ENCODE peak calls at places on chromosome 15, in six cellular contexts. One of them, this sample, is unnamed.

GRCh38 chr15:56837281-56837680 is 81.2 kb upstream of the TCF12 start:
- DNase-seq in mesenchymal stem cell: peak; percentile 24
- DNase-seq in IMR-90: peak; percentile 65
- DNase-seq in H9: no peak
- DNase-seq in H1: no peak
- DNase-seq in trophoblast cell: peak; percentile 14
- DNase-seq in this sample: no peak

GRCh38 chr15:25846377-25846776 is 16.8 kb downstream of the ATP10A start:
- DNase-seq in H9: no peak
- DNase-seq in H1: no peak
- DNase-seq in mesenchymal stem cell: no peak
- DNase-seq in trophoblast cell: no peak
- DNase-seq in IMR-90: no peak
- DNase-seq in this sample: no peak

GRCh38 chr15:58876306-58876705 is 57.2 kb downstream of the SLTM start:
- DNase-seq in H9: no peak
- DNase-seq in IMR-90: no peak
- DNase-seq in H1: no peak
- DNase-seq in trophoblast cell: peak; percentile 55
- DNase-seq in mesenchymal stem cell: no peak
- DNase-seq in this sample: no peak

GRCh38 chr15:83815506-83815905 is 161.6 kb downstream of the ADAMTSL3 start:
- DNase-seq in mesenchymal stem cell: no peak
- DNase-seq in IMR-90: no peak
- DNase-seq in H1: no peak
- DNase-seq in H9: no peak
- DNase-seq in trophoblast cell: no peak
- DNase-seq in this sample: peak; percentile 5

GRCh38 chr15:69758810-69759410 is 306.3 kb downstream of the RPLP1 start:
- DNase-seq in H1: no peak
- DNase-seq in H9: no peak
- DNase-seq in mesenchymal stem cell: peak; percentile 79
- DNase-seq in IMR-90: peak; percentile 62
- DNase-seq in trophoblast cell: no peak
- DNase-seq in this sample: no peak

GRCh38 chr15:65041787-65042186 is 3.4 kb upstream of the SLC51B start:
- DNase-seq in H9: no peak
- DNase-seq in H1: no peak
- DNase-seq in trophoblast cell: no peak
- DNase-seq in mesenchymal stem cell: no peak
- DNase-seq in IMR-90: no peak
- DNase-seq in this sample: no peak

GRCh38 chr15:97037080-97037479 is 706.6 kb downstream of the NR2F2 start:
- DNase-seq in mesenchymal stem cell: peak; percentile 22
- DNase-seq in trophoblast cell: no peak
- DNase-seq in H9: no peak
- DNase-seq in H1: no peak
- DNase-seq in IMR-90: no peak
- DNase-seq in this sample: no peak

GRCh38 chr15:40333922-40334492 is 6.7 kb downstream of the CCDC9B start:
- DNase-seq in H1: no peak
- DNase-seq in IMR-90: peak; percentile 86
- DNase-seq in mesenchymal stem cell: peak; percentile 96
- DNase-seq in H9: no peak
- DNase-seq in trophoblast cell: peak; percentile 24
- DNase-seq in this sample: no peak

GRCh38 chr15:68627476-68627875 is 48.7 kb downstream of the CORO2B start:
- DNase-seq in mesenchymal stem cell: no peak
- DNase-seq in H1: no peak
- DNase-seq in IMR-90: peak; percentile 60
- DNase-seq in H9: no peak
- DNase-seq in trophoblast cell: no peak
- DNase-seq in this sample: no peak

GRCh38 chr15:59168536-59168935 is 38.1 kb upstream of the LDHAL6B start:
- DNase-seq in H9: no peak
- DNase-seq in trophoblast cell: no peak
- DNase-seq in IMR-90: peak; percentile 63
- DNase-seq in H1: no peak
- DNase-seq in mesenchymal stem cell: peak; percentile 79
- DNase-seq in this sample: no peak

GRCh38 chr15:47711654-47712053 is 5.7 kb upstream of the SEMA6D start:
- DNase-seq in trophoblast cell: peak; percentile 63
- DNase-seq in IMR-90: no peak
- DNase-seq in mesenchymal stem cell: peak; percentile 26
- DNase-seq in H1: no peak
- DNase-seq in H9: no peak
- DNase-seq in this sample: no peak

GRCh38 chr15:89781055-89781454 is 4.9 kb downstream of the MESP2 start:
- DNase-seq in H1: no peak
- DNase-seq in H9: no peak
- DNase-seq in mesenchymal stem cell: no peak
- DNase-seq in IMR-90: no peak
- DNase-seq in trophoblast cell: peak; percentile 36
- DNase-seq in this sample: no peak

GRCh38 chr15:53665930-53666329 is 93.5 kb downstream of the WDR72 start:
- DNase-seq in trophoblast cell: no peak
- DNase-seq in H1: no peak
- DNase-seq in mesenchymal stem cell: no peak
- DNase-seq in H9: no peak
- DNase-seq in IMR-90: no peak
- DNase-seq in this sample: no peak

GRCh38 chr15:99983171-99983891 is 250.1 kb upstream of the LYSMD4 start:
- DNase-seq in H9: peak; percentile 62
- DNase-seq in H1: peak; percentile 62
- DNase-seq in IMR-90: no peak
- DNase-seq in mesenchymal stem cell: peak; percentile 40
- DNase-seq in trophoblast cell: no peak
- DNase-seq in this sample: no peak

GRCh38 chr15:58299311-58299850 is 132.4 kb upstream of the LIPC start:
- DNase-seq in IMR-90: peak; percentile 33
- DNase-seq in H9: no peak
- DNase-seq in H1: no peak
- DNase-seq in mesenchymal stem cell: peak; percentile 13
- DNase-seq in trophoblast cell: peak; percentile 63
- DNase-seq in this sample: no peak

GRCh38 chr15:39465843-39466242 is 115.0 kb upstream of the THBS1 start:
- DNase-seq in IMR-90: no peak
- DNase-seq in H1: no peak
- DNase-seq in H9: no peak
- DNase-seq in trophoblast cell: no peak
- DNase-seq in mesenchymal stem cell: no peak
- DNase-seq in this sample: no peak

GRCh38 chr15:88658070-88658965 is 19.5 kb downstream of the ISG20 start:
- DNase-seq in IMR-90: no peak
- DNase-seq in H1: no peak
- DNase-seq in mesenchymal stem cell: no peak
- DNase-seq in trophoblast cell: no peak
- DNase-seq in H9: no peak
- DNase-seq in this sample: no peak

GRCh38 chr15:89054873-89055272 is 33.4 kb upstream of the ABHD2 start:
- DNase-seq in H9: no peak
- DNase-seq in IMR-90: no peak
- DNase-seq in mesenchymal stem cell: no peak
- DNase-seq in trophoblast cell: no peak
- DNase-seq in H1: no peak
- DNase-seq in this sample: no peak

GRCh38 chr15:96038650-96039049 is 291.9 kb upstream of the NR2F2 start:
- DNase-seq in H1: no peak
- DNase-seq in IMR-90: peak; percentile 20
- DNase-seq in H9: no peak
- DNase-seq in mesenchymal stem cell: peak; percentile 37
- DNase-seq in trophoblast cell: no peak
- DNase-seq in this sample: no peak

GRCh38 chr15:75042730-75043508 is 19.5 kb downstream of the PPCDC start:
- DNase-seq in IMR-90: peak; percentile 64
- DNase-seq in mesenchymal stem cell: peak; percentile 85
- DNase-seq in H9: peak; percentile 73
- DNase-seq in trophoblast cell: peak; percentile 91
- DNase-seq in H1: peak; percentile 73
- DNase-seq in this sample: no peak

GRCh38 chr15:45855210-45855906 is 220.5 kb downstream of the SQOR start:
- DNase-seq in IMR-90: no peak
- DNase-seq in trophoblast cell: no peak
- DNase-seq in H9: no peak
- DNase-seq in H1: no peak
- DNase-seq in mesenchymal stem cell: no peak
- DNase-seq in this sample: no peak

GRCh38 chr15:57263520-57263919 is 112.8 kb upstream of the CGNL1 start:
- DNase-seq in H1: no peak
- DNase-seq in mesenchymal stem cell: no peak
- DNase-seq in trophoblast cell: peak; percentile 8
- DNase-seq in H9: no peak
- DNase-seq in IMR-90: no peak
- DNase-seq in this sample: no peak

DNA sequence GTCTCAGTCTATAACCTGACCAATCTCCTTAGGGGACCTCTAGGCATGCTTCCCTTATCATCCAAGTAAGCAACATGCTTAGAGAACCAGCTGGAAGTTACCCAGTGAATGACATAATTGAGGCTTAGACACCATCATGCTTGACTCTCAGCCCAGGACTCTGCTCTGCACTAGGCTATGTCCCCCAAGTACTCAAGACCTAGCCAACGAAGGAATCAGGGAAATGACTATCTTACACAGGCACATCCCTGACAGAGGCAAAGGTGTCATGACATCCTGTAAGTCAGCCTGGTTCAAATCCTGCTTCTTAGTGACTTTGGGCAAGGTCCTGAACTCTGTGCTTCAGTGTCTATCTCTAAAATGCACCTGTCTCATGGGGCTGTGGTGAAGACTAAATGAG is 24.6 kb upstream of the CELF6 start:
- DNase-seq in H1: no peak
- DNase-seq in H9: no peak
- DNase-seq in mesenchymal stem cell: no peak
- DNase-seq in IMR-90: no peak
- DNase-seq in trophoblast cell: no peak
- DNase-seq in this sample: no peak
- H4K91ac ChIP-seq in H1: no peak overlapping the region
- H4K91ac ChIP-seq in H9: no peak overlapping the region
- H4K91ac ChIP-seq in mesenchymal stem cell: no peak overlapping the region
- H4K91ac ChIP-seq in IMR-90: no peak overlapping the region
- H4K91ac ChIP-seq in trophoblast cell: no peak overlapping the region
- H4K91ac ChIP-seq in this sample: no peak overlapping the region

DNA sequence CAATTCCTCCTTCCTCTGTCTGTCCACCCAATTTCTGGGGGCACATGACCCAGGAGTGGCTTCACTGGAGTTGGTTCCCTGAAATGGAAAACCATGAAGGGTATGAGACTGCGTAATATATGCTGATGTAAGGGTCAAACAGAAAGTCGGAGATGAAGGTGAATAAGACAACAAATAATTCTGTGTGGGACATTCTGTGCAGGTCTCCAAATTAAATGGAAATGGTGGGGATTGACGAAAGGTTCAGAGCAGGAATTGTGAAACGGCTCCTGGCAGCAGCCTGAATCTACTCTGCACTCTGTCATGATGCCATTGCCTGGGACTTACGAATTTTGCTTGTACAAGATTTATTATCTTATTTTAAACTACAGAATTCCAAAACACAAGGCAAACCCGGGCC is 174.8 kb upstream of the RORA start:
- DNase-seq in H9: no peak
- DNase-seq in mesenchymal stem cell: no peak
- DNase-seq in IMR-90: no peak
- DNase-seq in trophoblast cell: no peak
- DNase-seq in H1: no peak
- DNase-seq in this sample: no peak
- H3K14ac ChIP-seq in H9: no peak overlapping the region
- H3K14ac ChIP-seq in mesenchymal stem cell: no peak overlapping the region
- H3K14ac ChIP-seq in IMR-90: no peak overlapping the region
- H3K14ac ChIP-seq in trophoblast cell: no peak overlapping the region
- H3K14ac ChIP-seq in H1: no peak overlapping the region
- H3K14ac ChIP-seq in this sample: no peak overlapping the region

DNA sequence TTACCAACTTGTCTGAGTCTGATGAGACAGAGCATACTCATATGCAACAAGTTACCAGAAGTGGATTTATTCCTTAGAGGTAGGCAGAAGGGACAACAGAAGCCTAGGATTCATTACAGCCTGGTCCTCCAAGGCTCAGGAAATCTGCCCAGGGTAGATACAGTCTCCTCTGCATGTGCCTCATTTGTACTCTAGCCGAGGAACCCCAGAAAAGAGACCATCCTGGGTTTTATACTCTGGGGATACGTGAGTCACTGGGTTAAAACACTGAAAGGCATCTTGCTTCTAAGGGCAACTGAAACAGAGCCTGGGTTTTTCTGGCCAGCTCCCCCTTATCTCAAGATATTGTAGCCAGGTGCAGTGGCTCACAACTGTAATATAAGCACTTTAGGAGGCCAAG is 45.6 kb downstream of the TLNRD1 start:
- DNase-seq in H1: peak; percentile 8
- DNase-seq in IMR-90: no peak
- DNase-seq in mesenchymal stem cell: no peak
- DNase-seq in H9: no peak
- DNase-seq in trophoblast cell: no peak
- DNase-seq in this sample: no peak
- H4K91ac ChIP-seq in H1: no peak overlapping the region
- H4K91ac ChIP-seq in IMR-90: no peak overlapping the region
- H4K91ac ChIP-seq in mesenchymal stem cell: no peak overlapping the region
- H4K91ac ChIP-seq in H9: no peak overlapping the region
- H4K91ac ChIP-seq in trophoblast cell: no peak overlapping the region
- H4K91ac ChIP-seq in this sample: no peak overlapping the region

DNA sequence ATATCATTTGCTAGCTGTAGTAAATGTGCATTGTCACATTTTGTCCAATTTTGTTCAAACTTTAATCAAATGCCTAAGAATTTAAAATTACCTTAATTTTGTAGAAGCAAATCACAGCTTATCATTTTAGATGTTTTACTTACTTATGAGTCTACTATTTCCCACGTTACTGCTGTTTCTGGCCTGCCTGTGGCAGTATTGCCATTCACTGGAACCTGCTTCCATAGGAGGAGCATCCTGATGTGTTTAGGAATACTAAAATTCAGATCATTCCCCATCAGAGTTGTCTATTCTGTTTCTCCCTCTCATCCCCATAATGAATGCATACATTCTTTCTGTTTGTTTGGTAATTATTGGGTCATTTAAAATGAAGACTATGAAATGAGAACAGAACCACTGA is 119.5 kb upstream of the SNRPN start:
- DNase-seq in mesenchymal stem cell: no peak
- DNase-seq in IMR-90: no peak
- DNase-seq in trophoblast cell: no peak
- DNase-seq in H9: no peak
- DNase-seq in H1: no peak
- DNase-seq in this sample: no peak
- H3K14ac ChIP-seq in mesenchymal stem cell: no peak overlapping the region
- H3K14ac ChIP-seq in IMR-90: no peak overlapping the region
- H3K14ac ChIP-seq in trophoblast cell: no peak overlapping the region
- H3K14ac ChIP-seq in H9: no peak overlapping the region
- H3K14ac ChIP-seq in H1: no peak overlapping the region
- H3K14ac ChIP-seq in this sample: no peak overlapping the region

DNA sequence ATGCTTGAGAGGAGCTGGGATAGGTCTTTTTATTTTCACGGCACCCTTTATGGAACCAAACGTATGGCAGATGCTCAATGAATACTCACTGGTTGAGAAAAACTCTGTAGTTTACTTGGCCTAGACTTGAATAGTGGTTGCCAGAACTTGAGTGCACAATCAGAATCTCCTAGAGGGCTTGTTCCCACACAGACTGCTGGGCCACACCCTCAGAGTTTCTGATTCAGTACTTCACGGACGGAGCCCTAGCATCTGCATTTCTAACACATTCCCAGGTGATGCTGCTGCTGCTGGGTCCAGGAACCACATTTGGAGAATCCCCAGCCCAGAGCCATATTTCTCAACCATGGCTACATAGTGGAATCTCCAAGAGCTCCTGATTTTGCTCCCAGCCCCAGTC is 24.6 kb downstream of the CA12 start:
- DNase-seq in H9: no peak
- DNase-seq in IMR-90: no peak
- DNase-seq in H1: no peak
- DNase-seq in trophoblast cell: no peak
- DNase-seq in mesenchymal stem cell: no peak
- DNase-seq in this sample: no peak
- H4K91ac ChIP-seq in H9: no peak overlapping the region
- H4K91ac ChIP-seq in IMR-90: no peak overlapping the region
- H4K91ac ChIP-seq in H1: no peak overlapping the region
- H4K91ac ChIP-seq in trophoblast cell: no peak overlapping the region
- H4K91ac ChIP-seq in mesenchymal stem cell: no peak overlapping the region
- H4K91ac ChIP-seq in this sample: no peak overlapping the region